ENCODE peak calls at places on chromosome 16, in five cellular contexts. U is epithelial cell of esophagus, D is Right ventricle myocardium superior, H is type B pancreatic cell, E is body of pancreas. C is an unnamed sample.

GRCh38 chr16:72029567-72030271 is 21.2 kb downstream of the DHODH start:
- DNase-seq in E (no peak), D (no peak), H (no peak), U (no peak), C (no peak)

GRCh38 chr16:2436110-2436509 is 6.9 kb downstream of the CCNF start:
- DNase-seq in E (no peak), U (peak), D (no peak), H (no peak), C (no peak)

GRCh38 chr16:3645504-3646347 is 8.8 kb upstream of the DNASE1 start:
- DNase-seq in E (no peak), D (peak), U (no peak), H (peak), C (peak)

GRCh38 chr16:46629331-46629843 is 8.2 kb upstream of the SHCBP1 start:
- DNase-seq in U (peak), D (no peak), E (no peak), H (no peak), C (no peak)

GRCh38 chr16:87847785-87848675 is 21.3 kb downstream of the SLC7A5 start:
- DNase-seq in E (peak), D (no peak), U (no peak), H (no peak), C (no peak)

GRCh38 chr16:89798832-89799370 is 17.5 kb downstream of the FANCA start:
- DNase-seq in H (no peak), U (no peak), E (no peak), D (peak), C (no peak)

GRCh38 chr16:4537376-4538066 is 1.1 kb downstream of the CDIP1 start:
- DNase-seq in E (peak), U (peak), D (peak), H (no peak), C (peak)

GRCh38 chr16:30032083-30032819 is 1.2 kb upstream of the TLCD3B start:
- DNase-seq in U (peak), D (no peak), H (no peak), E (peak), C (no peak)

GRCh38 chr16:50539822-50540710 is 8.1 kb upstream of the NKD1 start:
- DNase-seq in H (no peak), U (no peak), D (no peak), E (no peak), C (no peak)

GRCh38 chr16:72219282-72219681 is 47.3 kb upstream of the PMFBP1 start:
- DNase-seq in U (no peak), D (no peak), H (no peak), E (no peak), C (no peak)

C was measured in vagina.